ENCODE peak calls at places on chromosomes 2 and 18, in eight cellular contexts. One of them, this sample, is unnamed.

GRCh38 chr2:85053802-85054201 is 79.4 kb upstream of the TCF7L1 start:
- DNase-seq in right atrium auricular region: no peak
- DNase-seq in prostate gland: peak; percentile 26
- DNase-seq in endodermal cell: no peak
- DNase-seq in lower lobe of right lung: no peak
- DNase-seq in pancreas: no peak
- DNase-seq in mammary epithelial cell: peak; percentile 81
- DNase-seq in Peyer's patch: no peak
- DNase-seq in this sample: peak; percentile 55

GRCh38 chr18:48803951-48804855 is 146.6 kb downstream of the SMAD7 start:
- DNase-seq in right atrium auricular region: peak; percentile 58
- DNase-seq in prostate gland: no peak
- DNase-seq in endodermal cell: no peak
- DNase-seq in lower lobe of right lung: peak; percentile 30
- DNase-seq in pancreas: peak; percentile 9
- DNase-seq in mammary epithelial cell: no peak
- DNase-seq in Peyer's patch: no peak
- DNase-seq in this sample: no peak

GRCh38 chr2:14910659-14911058 is 278.1 kb downstream of the LRATD1 start:
- DNase-seq in right atrium auricular region: no peak
- DNase-seq in prostate gland: no peak
- DNase-seq in endodermal cell: no peak
- DNase-seq in lower lobe of right lung: no peak
- DNase-seq in pancreas: no peak
- DNase-seq in mammary epithelial cell: no peak
- DNase-seq in Peyer's patch: no peak
- DNase-seq in this sample: no peak

GRCh38 chr2:24501813-24502212 is 10.8 kb downstream of the NCOA1 start:
- DNase-seq in right atrium auricular region: no peak
- DNase-seq in prostate gland: no peak
- DNase-seq in endodermal cell: no peak
- DNase-seq in lower lobe of right lung: no peak
- DNase-seq in pancreas: no peak
- DNase-seq in mammary epithelial cell: no peak
- DNase-seq in Peyer's patch: no peak
- DNase-seq in this sample: no peak

GRCh38 chr18:4544131-4544530 is 89.0 kb upstream of the DLGAP1 start:
- DNase-seq in right atrium auricular region: no peak
- DNase-seq in prostate gland: no peak
- DNase-seq in endodermal cell: no peak
- DNase-seq in lower lobe of right lung: no peak
- DNase-seq in pancreas: no peak
- DNase-seq in mammary epithelial cell: no peak
- DNase-seq in Peyer's patch: no peak
- DNase-seq in this sample: no peak

GRCh38 chr2:61439241-61440002 is 31.5 kb downstream of the USP34 start:
- DNase-seq in right atrium auricular region: no peak
- DNase-seq in prostate gland: no peak
- DNase-seq in endodermal cell: no peak
- DNase-seq in lower lobe of right lung: peak; percentile 88
- DNase-seq in pancreas: no peak
- DNase-seq in mammary epithelial cell: no peak
- DNase-seq in Peyer's patch: no peak
- DNase-seq in this sample: no peak

GRCh38 chr2:203796278-203796677 is 71.3 kb upstream of the CTLA4 start:
- DNase-seq in right atrium auricular region: no peak
- DNase-seq in prostate gland: no peak
- DNase-seq in endodermal cell: no peak
- DNase-seq in lower lobe of right lung: no peak
- DNase-seq in pancreas: no peak
- DNase-seq in mammary epithelial cell: no peak
- DNase-seq in Peyer's patch: no peak
- DNase-seq in this sample: no peak

GRCh38 chr2:24702800-24703199 is 90.4 kb downstream of the PTRHD1 start:
- DNase-seq in right atrium auricular region: no peak
- DNase-seq in prostate gland: no peak
- DNase-seq in endodermal cell: no peak
- DNase-seq in lower lobe of right lung: no peak
- DNase-seq in pancreas: no peak
- DNase-seq in mammary epithelial cell: peak; percentile 83
- DNase-seq in Peyer's patch: no peak
- DNase-seq in this sample: peak; percentile 64

GRCh38 chr2:143946436-143947385 is 573.2 kb downstream of the ZEB2 start:
- DNase-seq in right atrium auricular region: no peak
- DNase-seq in prostate gland: no peak
- DNase-seq in endodermal cell: no peak
- DNase-seq in lower lobe of right lung: no peak
- DNase-seq in pancreas: no peak
- DNase-seq in mammary epithelial cell: no peak
- DNase-seq in Peyer's patch: no peak
- DNase-seq in this sample: no peak

GRCh38 chr2:21486445-21486844 is 362.7 kb downstream of the TDRD15 start:
- DNase-seq in right atrium auricular region: no peak
- DNase-seq in prostate gland: no peak
- DNase-seq in endodermal cell: no peak
- DNase-seq in lower lobe of right lung: no peak
- DNase-seq in pancreas: no peak
- DNase-seq in mammary epithelial cell: no peak
- DNase-seq in Peyer's patch: no peak
- DNase-seq in this sample: no peak

GRCh38 chr2:204705243-204705971 is 160.1 kb downstream of the PARD3B start:
- DNase-seq in right atrium auricular region: no peak
- DNase-seq in prostate gland: no peak
- DNase-seq in endodermal cell: no peak
- DNase-seq in lower lobe of right lung: no peak
- DNase-seq in pancreas: no peak
- DNase-seq in mammary epithelial cell: peak; percentile 49
- DNase-seq in Peyer's patch: no peak
- DNase-seq in this sample: no peak

GRCh38 chr2:155696561-155696960 is 636.0 kb downstream of the NR4A2 start:
- DNase-seq in right atrium auricular region: no peak
- DNase-seq in prostate gland: no peak
- DNase-seq in endodermal cell: no peak
- DNase-seq in lower lobe of right lung: no peak
- DNase-seq in pancreas: no peak
- DNase-seq in mammary epithelial cell: no peak
- DNase-seq in Peyer's patch: no peak
- DNase-seq in this sample: no peak

GRCh38 chr2:86372641-86373502 is 35.4 kb upstream of the REEP1 start:
- DNase-seq in right atrium auricular region: no peak
- DNase-seq in prostate gland: peak; percentile 22
- DNase-seq in endodermal cell: peak; percentile 84
- DNase-seq in lower lobe of right lung: no peak
- DNase-seq in pancreas: peak; percentile 30
- DNase-seq in mammary epithelial cell: peak; percentile 48
- DNase-seq in Peyer's patch: no peak
- DNase-seq in this sample: no peak

GRCh38 chr2:118987886-118988285 is 45.9 kb downstream of the MARCO start:
- DNase-seq in right atrium auricular region: no peak
- DNase-seq in prostate gland: no peak
- DNase-seq in endodermal cell: peak; percentile 5
- DNase-seq in lower lobe of right lung: no peak
- DNase-seq in pancreas: no peak
- DNase-seq in mammary epithelial cell: peak; percentile 69
- DNase-seq in Peyer's patch: no peak
- DNase-seq in this sample: no peak

GRCh38 chr2:238999290-238999741 is 151.4 kb downstream of the TWIST2 start:
- DNase-seq in right atrium auricular region: peak; percentile 57
- DNase-seq in prostate gland: no peak
- DNase-seq in endodermal cell: peak; percentile 22
- DNase-seq in lower lobe of right lung: no peak
- DNase-seq in pancreas: no peak
- DNase-seq in mammary epithelial cell: no peak
- DNase-seq in Peyer's patch: no peak
- DNase-seq in this sample: no peak

GRCh38 chr18:48662021-48662661 is 123.3 kb downstream of the CTIF start:
- DNase-seq in right atrium auricular region: no peak
- DNase-seq in prostate gland: peak; percentile 58
- DNase-seq in endodermal cell: peak; percentile 62
- DNase-seq in lower lobe of right lung: no peak
- DNase-seq in pancreas: no peak
- DNase-seq in mammary epithelial cell: peak; percentile 25
- DNase-seq in Peyer's patch: no peak
- DNase-seq in this sample: peak; percentile 34

GRCh38 chr2:160407393-160408204 is 86.0 kb downstream of the RBMS1 start:
- DNase-seq in right atrium auricular region: no peak
- DNase-seq in prostate gland: peak; percentile 43
- DNase-seq in endodermal cell: peak; percentile 84
- DNase-seq in lower lobe of right lung: peak; percentile 80
- DNase-seq in pancreas: peak; percentile 39
- DNase-seq in mammary epithelial cell: peak; percentile 55
- DNase-seq in Peyer's patch: peak; percentile 43
- DNase-seq in this sample: no peak

GRCh38 chr2:236607471-236608307 is 38.1 kb downstream of the ACKR3 start:
- DNase-seq in right atrium auricular region: no peak
- DNase-seq in prostate gland: no peak
- DNase-seq in endodermal cell: peak; percentile 69
- DNase-seq in lower lobe of right lung: no peak
- DNase-seq in pancreas: peak; percentile 79
- DNase-seq in mammary epithelial cell: peak; percentile 61
- DNase-seq in Peyer's patch: no peak
- DNase-seq in this sample: peak; percentile 82

GRCh38 chr2:218366621-218367414 is 10.2 kb downstream of the CATIP start:
- DNase-seq in right atrium auricular region: no peak
- DNase-seq in prostate gland: no peak
- DNase-seq in endodermal cell: no peak
- DNase-seq in lower lobe of right lung: no peak
- DNase-seq in pancreas: no peak
- DNase-seq in mammary epithelial cell: no peak
- DNase-seq in Peyer's patch: no peak
- DNase-seq in this sample: no peak
- H3K27ac ChIP-seq in right atrium auricular region: peak overlapping the region; percentile 95
- H3K27ac ChIP-seq in prostate gland: peak overlapping the region; percentile 87
- H3K27ac ChIP-seq in endodermal cell: no peak overlapping the region
- H3K27ac ChIP-seq in lower lobe of right lung: peak overlapping the region; percentile 95
- H3K27ac ChIP-seq in pancreas: peak overlapping the region; percentile 82
- H3K27ac ChIP-seq in mammary epithelial cell: no peak overlapping the region
- H3K27ac ChIP-seq in Peyer's patch: peak overlapping the region; percentile 85
- H3K27ac ChIP-seq in this sample: no peak overlapping the region

GRCh38 chr2:77520981-77521380 is 1.2 kb downstream of the LRRTM4 start:
- DNase-seq in right atrium auricular region: no peak
- DNase-seq in prostate gland: no peak
- DNase-seq in endodermal cell: no peak
- DNase-seq in lower lobe of right lung: no peak
- DNase-seq in pancreas: no peak
- DNase-seq in mammary epithelial cell: no peak
- DNase-seq in Peyer's patch: no peak
- DNase-seq in this sample: no peak
- H3K27ac ChIP-seq in right atrium auricular region: no peak overlapping the region
- H3K27ac ChIP-seq in prostate gland: no peak overlapping the region
- H3K27ac ChIP-seq in endodermal cell: peak overlapping the region; percentile 48
- H3K27ac ChIP-seq in lower lobe of right lung: no peak overlapping the region
- H3K27ac ChIP-seq in pancreas: no peak overlapping the region
- H3K27ac ChIP-seq in mammary epithelial cell: no peak overlapping the region
- H3K27ac ChIP-seq in Peyer's patch: no peak overlapping the region
- H3K27ac ChIP-seq in this sample: no peak overlapping the region

GRCh38 chr2:113179446-113180045 is 5.8 kb downstream of the PSD4 start:
- DNase-seq in right atrium auricular region: no peak
- DNase-seq in prostate gland: no peak
- DNase-seq in endodermal cell: no peak
- DNase-seq in lower lobe of right lung: no peak
- DNase-seq in pancreas: no peak
- DNase-seq in mammary epithelial cell: no peak
- DNase-seq in Peyer's patch: no peak
- DNase-seq in this sample: no peak

GRCh38 chr2:113183264-113183663 is 9.5 kb downstream of the PSD4 start:
- DNase-seq in right atrium auricular region: no peak
- DNase-seq in prostate gland: no peak
- DNase-seq in endodermal cell: no peak
- DNase-seq in lower lobe of right lung: no peak
- DNase-seq in pancreas: no peak
- DNase-seq in mammary epithelial cell: no peak
- DNase-seq in Peyer's patch: no peak
- DNase-seq in this sample: no peak

GRCh38 chr2:113180131-113180946 is 6.6 kb downstream of the PSD4 start:
- DNase-seq in right atrium auricular region: no peak
- DNase-seq in prostate gland: no peak
- DNase-seq in endodermal cell: no peak
- DNase-seq in lower lobe of right lung: no peak
- DNase-seq in pancreas: no peak
- DNase-seq in mammary epithelial cell: no peak
- DNase-seq in Peyer's patch: no peak
- DNase-seq in this sample: no peak

GRCh38 chr2:113182471-113183260 is 8.9 kb downstream of the PSD4 start:
- DNase-seq in right atrium auricular region: no peak
- DNase-seq in prostate gland: no peak
- DNase-seq in endodermal cell: no peak
- DNase-seq in lower lobe of right lung: no peak
- DNase-seq in pancreas: no peak
- DNase-seq in mammary epithelial cell: no peak
- DNase-seq in Peyer's patch: no peak
- DNase-seq in this sample: no peak

GRCh38 chr2:113181491-113182051 is 7.8 kb downstream of the PSD4 start:
- DNase-seq in right atrium auricular region: no peak
- DNase-seq in prostate gland: no peak
- DNase-seq in endodermal cell: no peak
- DNase-seq in lower lobe of right lung: no peak
- DNase-seq in pancreas: peak; percentile 70
- DNase-seq in mammary epithelial cell: no peak
- DNase-seq in Peyer's patch: no peak
- DNase-seq in this sample: no peak
- H3K27ac ChIP-seq in right atrium auricular region: no peak overlapping the region
- H3K27ac ChIP-seq in prostate gland: peak overlapping the region; percentile 14
- H3K27ac ChIP-seq in endodermal cell: no peak overlapping the region
- H3K27ac ChIP-seq in lower lobe of right lung: peak overlapping the region; percentile 58
- H3K27ac ChIP-seq in pancreas: no peak overlapping the region
- H3K27ac ChIP-seq in mammary epithelial cell: no peak overlapping the region
- H3K27ac ChIP-seq in Peyer's patch: peak overlapping the region; percentile 23
- H3K27ac ChIP-seq in this sample: no peak overlapping the region

DNA sequence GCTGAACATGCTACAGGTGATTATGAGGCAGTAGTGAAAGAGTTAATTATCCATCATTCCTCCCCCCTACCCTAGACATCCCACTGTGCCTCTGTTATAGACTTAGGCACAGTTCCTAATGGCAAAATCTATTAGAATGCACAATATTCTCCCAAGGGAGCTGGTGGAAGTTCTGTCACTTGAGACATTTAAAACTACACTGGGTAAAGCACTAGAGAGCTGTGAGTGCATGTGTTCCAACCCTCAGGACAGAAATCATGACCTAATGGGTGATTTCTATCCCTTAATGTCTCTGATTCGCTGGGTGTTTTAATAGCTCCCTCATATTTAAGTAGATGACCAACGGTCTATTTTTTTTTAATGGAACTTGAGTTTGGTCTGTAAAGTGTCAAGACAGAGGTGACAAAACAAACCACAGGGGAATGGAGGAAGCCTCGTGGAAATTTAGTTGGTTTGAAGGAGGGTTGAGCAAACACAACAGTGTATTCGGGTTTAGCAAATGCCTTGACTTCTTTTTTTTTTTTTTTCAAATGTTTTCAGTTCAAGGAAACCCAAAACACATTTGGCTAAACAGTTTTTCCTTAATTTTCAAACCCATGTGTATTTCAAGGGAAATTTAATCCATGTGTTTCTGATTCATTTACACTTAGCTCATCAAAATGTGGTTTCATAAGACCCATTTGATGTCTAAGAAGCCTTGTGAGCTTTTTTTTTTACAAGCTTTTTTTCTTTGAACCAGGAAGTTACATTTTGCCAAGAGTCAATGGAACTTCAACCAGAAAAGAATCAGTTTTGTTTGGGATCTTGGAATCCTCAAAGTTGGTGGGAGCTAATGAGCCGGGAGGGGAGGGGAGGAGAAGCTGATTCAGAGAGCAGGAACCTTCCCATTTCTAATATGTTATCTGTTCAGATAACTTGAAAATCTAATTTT is 665.1 kb upstream of the ZEB2 start:
- DNase-seq in right atrium auricular region: no peak
- DNase-seq in prostate gland: no peak
- DNase-seq in endodermal cell: no peak
- DNase-seq in lower lobe of right lung: no peak
- DNase-seq in pancreas: no peak
- DNase-seq in mammary epithelial cell: no peak
- DNase-seq in Peyer's patch: no peak
- DNase-seq in this sample: peak; percentile 1
- H3K27ac ChIP-seq in right atrium auricular region: peak overlapping the region; percentile 58
- H3K27ac ChIP-seq in prostate gland: no peak overlapping the region
- H3K27ac ChIP-seq in endodermal cell: no peak overlapping the region
- H3K27ac ChIP-seq in lower lobe of right lung: no peak overlapping the region
- H3K27ac ChIP-seq in pancreas: no peak overlapping the region
- H3K27ac ChIP-seq in mammary epithelial cell: no peak overlapping the region
- H3K27ac ChIP-seq in Peyer's patch: no peak overlapping the region
- H3K27ac ChIP-seq in this sample: no peak overlapping the region

This sample was measured in epithelial cell of prostate.